ENCODE peak calls at places on chromosomes 6 and 20, in six cellular contexts. O is naive B cell; Y is effector memory CD8-positive, alpha-beta T cell; S is activated naive CD8-positive, alpha-beta T cell treated with anti-CD3 and anti-CD28 coated beads, Interleukin-2, amount 10 ng/mL, durations not matched to agents 7 days and 5 days; Q is activated CD8-positive, alpha-beta memory T cell treated with anti-CD3 and anti-CD28 coated beads for 1 hour; D is ovary. R is an unnamed sample.

GRCh38 chr6:93679836-93680235 is 260.5 kb upstream of the EPHA7 start:
- DNase-seq in O (no peak), Y (no peak), S (no peak), Q (no peak), D (no peak), R (no peak)

GRCh38 chr6:83921315-83921714 is 61.8 kb downstream of the CYB5R4 start:
- DNase-seq in O (no peak), Y (no peak), S (no peak), Q (no peak), D (no peak), R (no peak)

GRCh38 chr6:12385316-12385715 is 95.2 kb downstream of the EDN1 start:
- DNase-seq in O (no peak), Y (no peak), S (no peak), Q (no peak), D (no peak), R (no peak)

GRCh38 chr20:44361021-44361420 is 5.5 kb downstream of the HNF4A start:
- DNase-seq in O (no peak), Y (no peak), S (no peak), Q (no peak), D (no peak), R (no peak)

GRCh38 chr6:41531016-41531415 is 15.2 kb upstream of the FOXP4 start:
- DNase-seq in O (no peak), Y (no peak), S (no peak), Q (no peak), D (no peak), R (no peak)

GRCh38 chr6:75421316-75422023 is 72.1 kb downstream of the FILIP1 start:
- DNase-seq in O (no peak), Y (no peak), S (no peak), Q (no peak), D (no peak), R (no peak)

GRCh38 chr6:32198345-32198696 is 5.9 kb upstream of the GPSM3 start:
- DNase-seq in O (no peak), Y (no peak), S (no peak), Q (no peak), D (no peak), R (peak)

GRCh38 chr6:109441069-109441816 is 719 bp downstream of the SMPD2 start:
- DNase-seq in O (peak), Y (peak), S (peak), Q (no peak), D (peak), R (no peak)

GRCh38 chr6:160455484-160456213 is 107.5 kb downstream of the SLC22A3 start:
- DNase-seq in O (peak), Y (peak), S (peak), Q (peak), D (peak), R (no peak)

GRCh38 chr6:36197739-36198221 is 1.2 kb downstream of the BRPF3 start:
- DNase-seq in O (no peak), Y (no peak), S (no peak), Q (no peak), D (peak), R (no peak)

GRCh38 chr20:25274891-25275812 is 27.3 kb downstream of the PYGB start:
- DNase-seq in O (no peak), Y (no peak), S (peak), Q (no peak), D (peak), R (peak)

GRCh38 chr6:28794175-28795002 is 129.4 kb downstream of the TRIM27 start:
- DNase-seq in O (no peak), Y (no peak), S (no peak), Q (no peak), D (no peak), R (no peak)

GRCh38 chr6:56683882-56684281 is 41.2 kb upstream of the DST start:
- DNase-seq in O (no peak), Y (no peak), S (no peak), Q (no peak), D (no peak), R (no peak)

GRCh38 chr20:19888269-19888669 is 128.9 kb upstream of the NAA20 start:
- DNase-seq in O (no peak), Y (no peak), S (no peak), Q (no peak), D (no peak), R (no peak)

GRCh38 chr20:44594730-44595129 is 12.4 kb downstream of the PKIG start:
- DNase-seq in O (no peak), Y (no peak), S (no peak), Q (no peak), D (no peak), R (no peak)

GRCh38 chr20:3434232-3434631 is 26.8 kb upstream of the DNAAF9 start:
- DNase-seq in O (no peak), Y (no peak), S (no peak), Q (no peak), D (no peak), R (no peak)

GRCh38 chr6:117600008-117600743 is 2.1 kb downstream of the GOPC start:
- DNase-seq in O (no peak), Y (no peak), S (no peak), Q (no peak), D (no peak), R (no peak)

GRCh38 chr6:158498362-158498761 is 61.5 kb upstream of the TMEM181 start:
- DNase-seq in O (no peak), Y (no peak), S (no peak), Q (no peak), D (no peak), R (no peak)

GRCh38 chr20:62695448-62696414 is 12.9 kb upstream of the NTSR1 start:
- DNase-seq in O (no peak), Y (no peak), S (no peak), Q (no peak), D (no peak), R (no peak)

R was measured in cardiac septum.